ENCODE peak calls at places on chromosomes 1 and 21, in six cellular contexts. Y is brain microvascular endothelial cell, W is HCT116, K is tibial artery, N is adrenal gland, B is IMR-90. D is an unnamed sample.

GRCh38 chr1:5718716-5719632 is 273.3 kb downstream of the NPHP4 start:
- DNase-seq in B (no peak), Y (no peak), W (no peak), K (peak), N (no peak), D (peak)

GRCh38 chr1:230243583-230244377 is 176.7 kb downstream of the GALNT2 start:
- DNase-seq in Y (peak), K (no peak), B (peak), N (no peak), W (no peak), D (peak)

GRCh38 chr1:18094096-18094495 is 13.5 kb upstream of the IGSF21 start:
- DNase-seq in Y (no peak), N (no peak), K (no peak), W (no peak), B (no peak), D (no peak)

GRCh38 chr1:75964760-75965408 is 32.7 kb upstream of the ASB17 start:
- DNase-seq in B (peak), Y (no peak), N (no peak), K (no peak), W (no peak), D (no peak)

GRCh38 chr1:240965581-240966091 is 353.7 kb upstream of the GREM2 start:
- DNase-seq in N (no peak), Y (no peak), B (no peak), K (no peak), W (no peak), D (peak)

GRCh38 chr1:208179850-208180416 is 64.3 kb downstream of the PLXNA2 start:
- DNase-seq in N (no peak), K (no peak), W (no peak), B (no peak), Y (no peak), D (peak)

GRCh38 chr1:68623700-68624099 is 126.8 kb upstream of the DEPDC1 start:
- DNase-seq in B (no peak), N (no peak), Y (no peak), K (no peak), W (no peak), D (no peak)

GRCh38 chr1:111199881-111200801 is at the start of gene DENND2D:
- DNase-seq in K (peak), W (no peak), N (peak), Y (no peak), B (no peak), D (no peak)

GRCh38 chr1:56710646-56711045 is 65.5 kb downstream of the PRKAA2 start:
- DNase-seq in W (no peak), N (no peak), B (peak), K (no peak), Y (peak), D (no peak)

GRCh38 chr1:76870037-76870436 is 2.8 kb downstream of the ST6GALNAC5 start:
- DNase-seq in W (no peak), K (no peak), Y (no peak), N (no peak), B (no peak), D (no peak)

GRCh38 chr1:54464031-54464476 is 57.9 kb upstream of the SSBP3 start:
- DNase-seq in W (no peak), B (no peak), K (no peak), Y (no peak), N (no peak), D (no peak)

GRCh38 chr1:211648980-211649934 is 26.2 kb downstream of the NEK2 start:
- DNase-seq in N (no peak), B (peak), W (no peak), K (no peak), Y (no peak), D (no peak)

GRCh38 chr1:223219318-223219635 is 76.2 kb upstream of the TLR5 start:
- DNase-seq in K (no peak), W (no peak), Y (no peak), B (no peak), N (no peak), D (no peak)

GRCh38 chr1:8598060-8598724 is 219.2 kb downstream of the RERE start:
- DNase-seq in Y (peak), B (peak), K (no peak), W (no peak), N (peak), D (no peak)

GRCh38 chr1:42142894-42143675 is 10.1 kb upstream of the GUCA2B start:
- DNase-seq in K (no peak), N (no peak), B (no peak), W (no peak), Y (no peak), D (peak)

GRCh38 chr1:15843826-15844572 is 3.5 kb upstream of the SPEN start:
- DNase-seq in Y (no peak), W (no peak), N (no peak), B (no peak), K (no peak), D (no peak)

GRCh38 chr1:209207701-209208286 is 375.7 kb upstream of the CAMK1G start:
- DNase-seq in K (no peak), Y (peak), B (peak), W (no peak), N (peak), D (peak)

GRCh38 chr1:6743189-6744101 is 41.8 kb upstream of the CAMTA1 start:
- DNase-seq in Y (peak), K (peak), B (peak), W (no peak), N (peak), D (peak)

GRCh38 chr1:227788279-227789041 is 27.0 kb upstream of the PRSS38 start:
- DNase-seq in K (peak), B (no peak), N (no peak), Y (no peak), W (peak), D (peak)

GRCh38 chr21:38567577-38568360 is 69.5 kb upstream of the ERG start:
- DNase-seq in W (no peak), N (no peak), Y (peak), B (peak), K (no peak), D (peak)

GRCh38 chr1:43432171-43432860 is 21.4 kb downstream of the HYI start:
- DNase-seq in Y (no peak), W (no peak), B (no peak), N (no peak), K (no peak), D (no peak)

GRCh38 chr1:53145619-53145941 is 3.1 kb upstream of the SLC1A7 start:
- DNase-seq in W (no peak), Y (no peak), K (no peak), N (no peak), B (no peak), D (no peak)

GRCh38 chr1:99660496-99660895 is 14.6 kb downstream of the PALMD start:
- DNase-seq in Y (no peak), W (no peak), K (no peak), N (no peak), B (no peak), D (no peak)

GRCh38 chr1:114032271-114033218 is 53.3 kb downstream of the OLFML3 start:
- DNase-seq in W (no peak), Y (peak), K (no peak), B (peak), N (peak), D (peak)

GRCh38 chr1:100926240-100926639 is 30.4 kb downstream of the SLC30A7 start:
- DNase-seq in N (no peak), W (no peak), B (no peak), Y (no peak), K (no peak), D (no peak)

GRCh38 chr1:162206749-162207635 is 137.5 kb downstream of the NOS1AP start:
- DNase-seq in Y (no peak), W (no peak), B (no peak), K (peak), N (peak), D (peak)
- H3K27ac ChIP-seq in Y (no peak), W (no peak), B (no peak), K (no peak), N (no peak), D (no peak)

GRCh38 chr1:206004821-206005220 is 1.6 kb upstream of the RAB7B start:
- DNase-seq in B (no peak), W (no peak), N (no peak), Y (no peak), K (no peak), D (peak)

GRCh38 chr1:206002160-206002559 is 1.0 kb downstream of the RAB7B start:
- DNase-seq in B (no peak), Y (no peak), W (no peak), K (no peak), N (no peak), D (peak)

GRCh38 chr1:206004269-206004800 is 1.1 kb upstream of the RAB7B start:
- DNase-seq in Y (no peak), B (no peak), W (no peak), N (no peak), K (no peak), D (peak)

GRCh38 chr1:206001476-206001888 is 1.7 kb downstream of the RAB7B start:
- DNase-seq in Y (peak), K (peak), N (peak), B (peak), W (peak), D (peak)

GRCh38 chr1:206002833-206003532 is at the start of gene RAB7B:
- DNase-seq in N (peak), Y (peak), K (peak), W (no peak), B (peak), D (peak)
- H3K27ac ChIP-seq in N (no peak), Y (peak), K (peak), W (peak), B (peak), D (no peak)

DNA sequence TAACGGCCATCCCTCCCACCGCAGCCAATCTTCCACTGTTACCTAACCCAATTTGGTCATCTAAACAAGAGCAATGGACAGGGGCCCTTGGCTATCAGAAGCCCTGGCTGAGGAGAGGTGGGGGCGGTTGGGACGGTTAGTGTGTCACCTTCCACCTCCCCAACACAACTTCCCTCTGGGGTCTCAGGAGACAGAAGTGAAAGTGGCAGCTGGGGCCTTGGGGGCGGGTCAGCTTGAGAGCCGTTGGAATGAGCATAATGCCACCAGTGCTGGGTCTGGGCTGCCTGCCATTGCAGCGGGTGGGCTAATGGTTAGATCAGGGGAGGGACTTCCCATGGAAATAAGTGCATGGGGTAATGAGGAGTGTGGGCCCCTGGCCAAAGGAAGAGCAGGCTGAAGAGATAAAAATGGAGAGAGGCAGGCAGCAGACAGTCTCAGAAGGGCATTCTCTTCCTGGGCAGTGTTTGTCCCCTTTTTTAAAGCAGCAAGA is 7.9 kb downstream of the MEF2D start:
- DNase-seq in K (no peak), N (peak), W (no peak), Y (no peak), B (no peak), D (peak)
- H3K27ac ChIP-seq in K (peak), N (peak), W (no peak), Y (no peak), B (no peak), D (no peak)

GRCh38 chr1:202129453-202130274 is 6.9 kb downstream of the GPR37L1 start:
- DNase-seq in B (no peak), Y (no peak), K (no peak), N (peak), W (no peak), D (peak)
- H3K27ac ChIP-seq in B (no peak), Y (no peak), K (peak), N (peak), W (no peak), D (peak)

DNA sequence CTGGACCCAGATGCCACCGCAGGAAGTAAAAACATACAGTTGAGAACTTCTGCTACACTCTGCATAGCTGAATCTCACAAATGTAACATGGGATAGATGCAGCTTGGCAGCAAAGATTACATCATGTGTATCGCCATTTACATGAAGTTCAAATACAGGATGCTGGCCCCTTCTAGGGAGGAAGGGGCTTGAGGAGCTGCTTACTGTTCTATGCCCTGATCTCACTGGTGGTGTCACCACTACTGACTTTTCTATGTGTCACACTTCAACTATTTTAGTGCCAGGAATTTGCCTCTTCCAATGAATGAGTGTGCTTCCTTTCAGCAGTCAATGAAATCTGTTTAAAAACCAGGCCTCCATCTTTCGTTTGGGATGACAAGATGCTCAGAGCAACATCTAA is 31.1 kb downstream of the MRAP start:
- DNase-seq in K (no peak), N (no peak), B (peak), W (no peak), Y (no peak), D (peak)
- H3K27ac ChIP-seq in K (no peak), N (peak), B (no peak), W (no peak), Y (peak), D (no peak)

GRCh38 chr1:23696335-23696989 is 4.9 kb downstream of the RPL11 start:
- DNase-seq in K (no peak), N (no peak), W (no peak), B (peak), Y (peak), D (no peak)

GRCh38 chr1:23695667-23696066 is 4.1 kb downstream of the RPL11 start:
- DNase-seq in N (no peak), W (no peak), K (no peak), Y (no peak), B (no peak), D (no peak)

GRCh38 chr1:23693599-23693998 is 2.0 kb downstream of the RPL11 start:
- DNase-seq in K (no peak), N (no peak), W (no peak), Y (no peak), B (no peak), D (no peak)

GRCh38 chr1:23692308-23692871 is 784 bp downstream of the RPL11 start:
- DNase-seq in N (no peak), B (no peak), K (no peak), Y (no peak), W (no peak), D (no peak)

DNA sequence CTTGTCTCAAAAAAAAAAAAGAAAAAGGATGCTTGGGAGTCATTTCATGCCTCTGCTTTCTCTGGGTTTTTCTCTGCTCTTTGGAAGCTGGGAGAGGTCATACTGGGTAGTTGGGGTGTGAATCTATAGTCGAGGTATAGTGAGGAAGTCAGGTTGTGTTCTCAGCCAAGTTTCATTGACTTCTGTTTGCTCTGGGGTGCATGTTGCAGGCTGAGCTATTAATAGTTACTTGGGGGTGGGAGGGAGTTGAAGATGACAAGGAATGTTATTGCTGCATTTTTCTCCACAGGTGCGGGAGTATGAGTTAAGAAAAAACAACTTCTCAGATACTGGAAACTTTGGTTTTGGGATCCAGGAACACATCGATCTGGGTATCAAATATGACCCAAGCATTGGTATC is 2.8 kb downstream of the RPL11 start:
- DNase-seq in K (no peak), B (no peak), W (no peak), Y (no peak), N (no peak), D (no peak)
- H3K27ac ChIP-seq in K (no peak), B (no peak), W (no peak), Y (no peak), N (no peak), D (no peak)

DNA sequence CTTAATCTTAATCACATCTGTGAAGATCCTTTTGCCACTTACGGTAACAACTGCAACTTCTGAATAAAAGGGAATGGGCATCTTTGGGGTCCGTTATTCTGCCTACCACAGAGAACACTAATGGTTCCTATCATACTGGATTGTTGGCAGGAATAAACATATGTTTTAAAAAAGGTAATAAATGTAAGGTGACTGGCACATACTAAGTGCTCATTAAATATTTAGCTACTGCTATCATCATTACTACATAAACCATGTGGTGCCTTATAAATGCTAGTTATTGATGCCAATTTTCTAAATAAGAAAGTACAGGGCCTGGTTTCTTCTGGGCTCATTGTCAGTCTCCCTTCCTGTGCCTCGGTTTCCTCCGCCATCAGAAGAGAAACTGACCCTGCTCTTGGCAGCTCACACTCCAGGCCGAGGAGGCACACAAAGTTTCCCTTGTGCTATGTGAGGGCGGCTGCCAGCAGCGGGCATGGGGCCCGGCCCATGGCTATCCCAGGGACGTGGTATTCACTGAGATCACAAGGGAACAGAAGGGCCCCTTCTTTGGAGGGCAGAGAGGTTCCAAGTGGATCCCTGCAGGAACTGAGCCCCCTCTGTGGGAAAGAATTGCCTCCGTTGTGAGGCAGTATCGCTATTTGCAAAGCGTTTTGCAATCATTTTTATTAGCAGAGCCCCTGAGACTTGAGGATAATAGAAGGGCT is 26.2 kb downstream of the NAV1 start:
- DNase-seq in N (no peak), K (no peak), B (no peak), Y (no peak), W (no peak), D (no peak)
- H3K27ac ChIP-seq in N (no peak), K (no peak), B (no peak), Y (no peak), W (no peak), D (no peak)

DNA sequence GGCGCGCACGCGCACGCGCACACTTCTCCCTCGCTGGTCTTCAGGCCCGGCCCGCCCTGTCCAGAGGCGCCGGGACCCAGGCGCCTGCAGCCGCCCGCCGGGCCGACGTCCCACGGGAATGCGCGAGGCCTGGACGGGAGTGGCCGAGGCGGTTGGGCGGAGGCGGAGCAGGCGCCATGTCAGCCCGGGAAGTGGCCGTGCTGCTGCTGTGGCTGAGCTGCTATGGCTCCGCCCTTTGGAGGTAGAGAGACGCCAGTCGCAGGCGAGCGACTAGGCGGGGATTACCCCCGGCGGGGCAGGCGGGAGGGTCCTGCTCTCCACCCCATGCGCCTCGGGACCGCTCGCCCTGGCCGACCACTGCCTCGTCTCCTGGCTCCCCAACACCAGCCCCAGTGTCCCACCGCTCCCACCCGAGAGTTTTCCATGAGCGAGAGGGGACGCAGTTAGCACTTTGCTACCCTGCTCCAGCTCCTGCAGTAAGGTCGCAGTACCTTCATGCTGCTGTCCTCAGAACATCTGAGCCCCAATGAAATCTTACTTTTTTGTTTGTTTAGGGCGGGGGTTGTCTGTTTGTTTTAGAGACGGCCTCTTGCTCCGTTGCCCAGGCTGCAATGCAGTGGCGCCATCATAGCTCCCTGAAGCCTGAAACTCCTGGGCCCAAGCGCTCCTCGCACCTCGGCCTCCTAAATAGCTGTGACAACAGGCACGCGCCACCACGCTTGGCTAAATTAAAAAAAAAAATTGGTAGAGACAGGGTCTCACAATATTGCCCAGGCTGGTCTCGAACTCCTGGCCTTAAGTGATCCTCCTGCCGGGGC is at the start of gene CATSPERE:
- DNase-seq in B (peak), N (peak), W (no peak), K (peak), Y (peak), D (peak)
- H3K27ac ChIP-seq in B (peak), N (peak), W (no peak), K (peak), Y (peak), D (no peak)

GRCh38 chr1:193185206-193185605 is 1.2 kb downstream of the B3GALT2 start:
- DNase-seq in K (no peak), W (no peak), B (no peak), Y (no peak), N (no peak), D (no peak)
- H3K27ac ChIP-seq in K (no peak), W (no peak), B (no peak), Y (peak), N (no peak), D (peak)